ENCODE peak calls at places on chromosomes 1 and 21, in ten cellular contexts. R, Y, N, U, M, V, H, I, D and S are unnamed samples.

GRCh38 chr1:89906088-89906487 is 85.3 kb downstream of the LRRC8D start:
- DNase-seq in R (no peak), Y (no peak), N (no peak), U (no peak), M (no peak), V (no peak), H (no peak), I (no peak), D (no peak), S (no peak)

GRCh38 chr1:85577421-85578320 is 2.9 kb upstream of the CCN1 start:
- DNase-seq in R (peak; percentile 89), Y (no peak), N (peak; percentile 82), U (peak; percentile 19), M (no peak), V (no peak), H (peak; percentile 57), I (peak; percentile 86), D (peak; percentile 48), S (no peak)

GRCh38 chr1:22141948-22142314 is 966 bp downstream of the WNT4 start:
- DNase-seq in R (no peak), Y (no peak), N (no peak), U (no peak), M (no peak), V (no peak), H (peak; percentile 35), I (no peak), D (no peak), S (peak; percentile 31)

GRCh38 chr1:222712253-222713090 is at the start of the genes AIDA and BROX:
- DNase-seq in R (peak; percentile 65), Y (peak; percentile 88), N (peak; percentile 71), U (peak; percentile 98), M (peak; percentile 92), V (peak; percentile 89), H (peak; percentile 93), I (peak; percentile 84), D (peak; percentile 99), S (peak; percentile 87)

GRCh38 chr1:227903614-227904501 is 43.9 kb downstream of the WNT9A start:
- DNase-seq in R (no peak), Y (no peak), N (no peak), U (no peak), M (no peak), V (no peak), H (no peak), I (no peak), D (no peak), S (no peak)

GRCh38 chr1:159779403-159779851 is 1.3 kb upstream of the DUSP23 start:
- DNase-seq in R (no peak), Y (no peak), N (peak; percentile 99), U (no peak), M (no peak), V (no peak), H (no peak), I (peak; percentile 87), D (no peak), S (no peak)

GRCh38 chr1:160400646-160401486 is 502 bp downstream of the VANGL2 start:
- DNase-seq in R (no peak), Y (peak; percentile 44), N (no peak), U (peak; percentile 27), M (no peak), V (peak; percentile 27), H (no peak), I (no peak), D (no peak), S (peak; percentile 39)

GRCh38 chr1:71312545-71312944 is 231.7 kb upstream of the ZRANB2 start:
- DNase-seq in R (no peak), Y (no peak), N (no peak), U (no peak), M (no peak), V (no peak), H (no peak), I (no peak), D (no peak), S (no peak)

GRCh38 chr1:44314401-44314800 is 40.7 kb downstream of the ERI3 start:
- DNase-seq in R (no peak), Y (no peak), N (no peak), U (no peak), M (no peak), V (no peak), H (no peak), I (no peak), D (no peak), S (no peak)

GRCh38 chr1:47558601-47559593 is 121.1 kb downstream of the FOXD2 start:
- DNase-seq in R (no peak), Y (no peak), N (no peak), U (no peak), M (no peak), V (peak; percentile 69), H (no peak), I (no peak), D (peak; percentile 53), S (peak; percentile 6)

GRCh38 chr1:231139659-231140650 is 21.9 kb upstream of the TRIM67 start:
- DNase-seq in R (peak; percentile 88), Y (no peak), N (peak; percentile 97), U (no peak), M (no peak), V (no peak), H (peak; percentile 57), I (peak; percentile 90), D (peak; percentile 74), S (no peak)

GRCh38 chr1:13700521-13701273 is 709 bp downstream of the PRDM2 start:
- DNase-seq in R (no peak), Y (no peak), N (peak; percentile 18), U (peak; percentile 60), M (peak; percentile 31), V (peak; percentile 11), H (peak; percentile 66), I (peak; percentile 39), D (peak; percentile 14), S (peak; percentile 29)

GRCh38 chr1:88462481-88463261 is 221.4 kb upstream of the PKN2 start:
- DNase-seq in R (no peak), Y (peak; percentile 22), N (peak; percentile 5), U (no peak), M (no peak), V (peak; percentile 71), H (peak; percentile 64), I (peak; percentile 22), D (peak; percentile 40), S (no peak)

GRCh38 chr1:59697138-59697811 is 117.5 kb upstream of the HOOK1 start:
- DNase-seq in R (no peak), Y (no peak), N (peak; percentile 71), U (peak; percentile 45), M (peak; percentile 41), V (no peak), H (no peak), I (no peak), D (peak; percentile 19), S (no peak)

GRCh38 chr1:37932759-37933158 is 14.1 kb downstream of the INPP5B start:
- DNase-seq in R (no peak), Y (no peak), N (peak; percentile 87), U (peak; percentile 31), M (no peak), V (no peak), H (peak; percentile 69), I (peak; percentile 26), D (no peak), S (no peak)

GRCh38 chr1:228785366-228786085 is 50.2 kb downstream of the RHOU start:
- DNase-seq in R (no peak), Y (no peak), N (no peak), U (no peak), M (no peak), V (no peak), H (no peak), I (no peak), D (no peak), S (no peak)

GRCh38 chr1:113488576-113489177 is 98.4 kb downstream of the MAGI3 start:
- DNase-seq in R (no peak), Y (no peak), N (no peak), U (no peak), M (no peak), V (no peak), H (no peak), I (no peak), D (peak; percentile 0), S (peak; percentile 22)

GRCh38 chr21:31735518-31735992 is 3.6 kb upstream of the SCAF4 start:
- DNase-seq in R (no peak), Y (no peak), N (no peak), U (no peak), M (no peak), V (no peak), H (no peak), I (no peak), D (no peak), S (no peak)

GRCh38 chr1:197933647-197934046 is 16.5 kb downstream of the LHX9 start:
- DNase-seq in R (no peak), Y (no peak), N (no peak), U (no peak), M (no peak), V (no peak), H (no peak), I (no peak), D (no peak), S (no peak)

GRCh38 chr1:186239211-186239610 is 135.8 kb downstream of the TPR start:
- DNase-seq in R (no peak), Y (no peak), N (no peak), U (no peak), M (no peak), V (no peak), H (no peak), I (no peak), D (no peak), S (no peak)

GRCh38 chr1:187203257-187203656 is 374.5 kb downstream of the PLA2G4A start:
- DNase-seq in R (peak; percentile 19), Y (no peak), N (peak; percentile 75), U (no peak), M (no peak), V (no peak), H (no peak), I (peak; percentile 3), D (peak; percentile 32), S (no peak)